ENCODE peak calls at places on chromosomes 1 and 21, in ten cellular contexts. J, L, D, F, P, C, A, O, I and M are unnamed samples. For H3K27me3, the result is how much of the 10 kb centered on the place peaks cover.

GRCh38 chr1:22105611-22106207 is 37.2 kb downstream of the WNT4 start:
- DNase-seq in C (no peak), J (no peak), F (peak), P (peak), D (no peak), I (peak), O (no peak), A (no peak), L (no peak), M (peak)

GRCh38 chr1:27133990-27134389 is 20.9 kb downstream of the SLC9A1 start:
- DNase-seq in L (no peak), J (no peak), F (no peak), C (no peak), A (no peak), P (no peak), O (no peak), I (no peak), D (no peak), M (no peak)

GRCh38 chr21:41784456-41785102 is 17.7 kb upstream of the RIPK4 start:
- DNase-seq in P (no peak), D (no peak), J (no peak), O (peak), F (no peak), C (no peak), L (no peak), A (no peak), I (no peak), M (no peak)

GRCh38 chr1:75100481-75101092 is 33.6 kb upstream of the LHX8 start:
- DNase-seq in O (no peak), D (no peak), F (no peak), C (no peak), L (no peak), P (no peak), I (no peak), J (no peak), A (no peak), M (no peak)

GRCh38 chr21:29078884-29079765 is 5.7 kb upstream of the CCT8 start:
- DNase-seq in C (no peak), F (no peak), J (no peak), P (no peak), O (no peak), I (peak), L (no peak), A (no peak), D (peak), M (no peak)

GRCh38 chr1:40984066-40984465 is 4.6 kb downstream of the CTPS1 start:
- DNase-seq in O (no peak), F (no peak), P (no peak), A (no peak), D (no peak), J (no peak), I (no peak), L (no peak), C (no peak), M (no peak)

GRCh38 chr1:157098519-157098918 is 1.1 kb downstream of the ETV3L start:
- DNase-seq in F (no peak), C (no peak), D (no peak), J (peak), L (no peak), I (no peak), O (no peak), A (no peak), P (no peak), M (no peak)

GRCh38 chr21:40797881-40798280 is 49.1 kb downstream of the DSCAM start:
- DNase-seq in I (no peak), F (no peak), A (no peak), P (no peak), J (no peak), D (no peak), C (no peak), L (no peak), O (no peak), M (no peak)

GRCh38 chr1:56539403-56539802 is 40.0 kb downstream of the PLPP3 start:
- DNase-seq in F (no peak), J (no peak), L (no peak), O (no peak), P (no peak), D (no peak), I (no peak), C (no peak), A (no peak), M (no peak)

GRCh38 chr1:62407398-62408009 is 29.3 kb upstream of the USP1 start:
- DNase-seq in F (peak), D (peak), C (no peak), I (peak), A (no peak), J (no peak), P (peak), O (no peak), L (no peak), M (peak)

GRCh38 chr1:91693542-91693941 is 192.4 kb downstream of the TGFBR3 start:
- DNase-seq in P (no peak), L (peak), I (no peak), C (no peak), O (peak), A (no peak), J (peak), D (peak), F (no peak), M (no peak)

GRCh38 chr1:2840036-2840809 is 38.7 kb upstream of the TTC34 start:
- DNase-seq in L (peak), O (no peak), A (no peak), C (no peak), F (no peak), J (no peak), I (peak), P (peak), D (no peak), M (no peak)

GRCh38 chr1:193104906-193105820 is at the start of gene GLRX2:
- DNase-seq in D (peak), A (peak), O (peak), C (peak), P (peak), F (peak), J (peak), L (peak), I (peak), M (peak)

GRCh38 chr1:93965888-93966287 is 56.7 kb upstream of the GCLM start:
- DNase-seq in J (no peak), O (no peak), C (no peak), A (no peak), F (no peak), I (no peak), D (no peak), P (no peak), L (no peak), M (no peak)

DNA sequence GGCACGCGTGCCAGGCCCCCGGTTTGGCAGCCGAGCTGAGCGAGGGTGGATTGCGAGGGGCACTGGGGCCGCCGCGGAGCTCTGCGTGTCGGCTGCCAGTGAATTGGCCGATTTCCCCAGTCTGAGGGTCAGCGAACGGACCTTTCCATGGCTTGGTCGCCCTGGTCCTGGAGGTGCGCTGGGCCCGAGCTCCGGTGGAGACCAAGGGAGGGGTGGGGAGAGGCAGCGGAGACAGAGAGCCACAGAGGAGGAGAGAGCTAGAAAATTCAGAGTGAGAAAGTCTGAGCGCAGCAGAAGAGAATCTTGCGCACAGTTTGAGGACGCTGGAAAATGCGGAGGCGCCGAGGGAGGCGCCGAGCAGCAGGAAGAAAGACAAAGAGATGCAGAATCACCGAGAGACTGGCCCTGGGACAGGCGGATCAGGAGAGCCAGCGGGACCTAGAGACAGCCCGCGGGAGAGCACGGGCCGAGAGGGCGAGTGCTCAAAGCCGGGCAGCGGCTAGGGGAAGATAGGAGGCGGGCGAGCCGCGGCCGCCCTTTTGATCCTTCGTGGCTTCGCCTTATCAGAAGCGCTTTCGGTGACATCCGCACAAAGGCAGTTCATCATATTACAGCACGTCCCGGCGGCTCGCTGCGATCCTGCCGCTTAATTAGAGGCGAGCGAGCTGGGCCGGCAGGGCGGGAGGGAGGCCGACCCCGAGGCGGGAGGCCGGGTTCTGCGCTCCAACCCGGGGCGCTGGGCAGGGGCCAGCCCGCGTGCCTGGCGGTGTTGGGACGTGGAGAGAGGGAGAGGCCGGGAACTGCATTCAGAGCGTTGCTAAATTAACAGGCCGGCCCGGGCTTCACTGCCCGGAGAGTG is 12.7 kb downstream of the PAX7 start:
- DNase-seq in F (no peak), L (no peak), J (no peak), P (peak), A (no peak), C (no peak), O (no peak), D (no peak), I (peak), M (no peak)
- H3K27me3 ChIP-seq in F (half or more), L (half or more), J (half or more), P (half or more), A (under half), C (half or more), O (half or more), D (half or more), I (half or more), M (half or more)

GRCh38 chr1:85321237-85321964 is 45.0 kb upstream of the BCL10 start:
- DNase-seq in F (no peak), L (no peak), I (no peak), A (no peak), O (no peak), C (no peak), D (no peak), P (no peak), J (no peak), M (no peak)
- H3K27ac ChIP-seq in F (no peak), L (no peak), I (no peak), A (no peak), O (no peak), C (no peak), D (no peak), P (no peak), J (no peak), M (no peak)

GRCh38 chr1:220887202-220887867 is 8.1 kb downstream of the HLX start:
- DNase-seq in C (no peak), A (peak), D (no peak), P (peak), O (no peak), F (no peak), J (no peak), I (no peak), L (no peak), M (no peak)

GRCh38 chr1:220884109-220884980 is 5.1 kb downstream of the HLX start:
- DNase-seq in O (no peak), I (no peak), F (no peak), L (no peak), D (no peak), A (peak), C (no peak), P (peak), J (no peak), M (no peak)

GRCh38 chr1:220886470-220887201 is 7.4 kb downstream of the HLX start:
- DNase-seq in J (no peak), I (no peak), F (no peak), D (no peak), C (no peak), A (peak), L (no peak), O (no peak), P (no peak), M (no peak)

GRCh38 chr1:220885971-220886370 is 6.7 kb downstream of the HLX start:
- DNase-seq in F (no peak), J (no peak), D (no peak), L (no peak), P (no peak), I (no peak), O (no peak), A (peak), C (no peak), M (no peak)

DNA sequence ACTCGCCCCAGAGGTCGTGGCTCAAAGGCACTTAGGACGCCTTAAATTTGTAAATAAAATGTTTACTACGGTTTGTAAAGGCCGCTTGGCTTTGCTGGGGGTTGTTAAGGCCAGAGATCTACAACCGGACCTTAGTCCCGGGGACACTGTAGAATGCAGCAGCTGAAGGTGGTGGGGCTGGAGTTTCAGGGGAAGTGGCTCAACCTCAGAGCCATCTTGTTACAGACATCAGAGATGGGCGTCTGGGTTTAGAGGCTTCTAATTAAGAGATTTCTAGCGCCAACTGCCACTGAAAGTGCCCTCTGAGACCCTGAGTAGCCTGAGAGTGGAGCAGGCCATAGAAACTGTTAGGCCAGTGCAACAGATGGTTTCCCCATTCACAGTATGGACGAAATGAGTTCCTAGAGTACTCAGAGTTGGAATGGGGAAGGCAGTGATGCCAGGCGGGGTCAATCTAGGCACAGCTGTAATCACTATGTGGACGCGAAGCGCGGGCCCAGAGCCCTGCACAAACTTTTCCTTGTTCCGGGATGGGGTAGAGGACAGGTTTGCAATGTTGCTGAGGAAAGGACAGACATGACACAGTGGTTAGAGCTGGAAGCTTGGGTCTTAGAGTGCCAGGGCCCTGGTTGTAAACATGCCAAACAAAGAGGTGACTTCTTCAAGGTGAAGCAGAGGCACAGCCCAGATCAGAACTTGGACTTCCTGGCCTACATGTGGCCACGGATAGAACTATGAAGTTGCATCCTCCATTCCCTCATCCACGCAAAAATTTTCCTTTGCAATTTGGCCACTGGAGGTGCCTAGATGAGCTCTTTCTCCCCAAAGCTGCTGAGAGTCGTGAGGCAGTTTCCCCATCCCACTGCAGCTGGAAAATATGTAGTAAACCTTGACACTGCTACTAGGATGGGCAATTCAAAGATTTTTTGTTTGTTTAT is 6.0 kb downstream of the HLX start:
- DNase-seq in A (peak), J (no peak), I (no peak), O (no peak), F (no peak), P (no peak), L (no peak), D (no peak), C (no peak), M (no peak)
- H3K27me3 ChIP-seq in A (under half), J (under half), I (under half), O (half or more), F (under half), P (half or more), L (under half), D (under half), C (under half), M (under half)

GRCh38 chr1:33346921-33347649 is 26.2 kb upstream of the A3GALT2 start:
- DNase-seq in P (peak), O (peak), J (peak), F (no peak), A (no peak), C (no peak), D (peak), L (peak), I (no peak), M (no peak)
- H3K27ac ChIP-seq in P (no peak), O (peak), J (peak), F (peak), A (peak), C (peak), D (peak), L (peak), I (no peak), M (peak)

DNA sequence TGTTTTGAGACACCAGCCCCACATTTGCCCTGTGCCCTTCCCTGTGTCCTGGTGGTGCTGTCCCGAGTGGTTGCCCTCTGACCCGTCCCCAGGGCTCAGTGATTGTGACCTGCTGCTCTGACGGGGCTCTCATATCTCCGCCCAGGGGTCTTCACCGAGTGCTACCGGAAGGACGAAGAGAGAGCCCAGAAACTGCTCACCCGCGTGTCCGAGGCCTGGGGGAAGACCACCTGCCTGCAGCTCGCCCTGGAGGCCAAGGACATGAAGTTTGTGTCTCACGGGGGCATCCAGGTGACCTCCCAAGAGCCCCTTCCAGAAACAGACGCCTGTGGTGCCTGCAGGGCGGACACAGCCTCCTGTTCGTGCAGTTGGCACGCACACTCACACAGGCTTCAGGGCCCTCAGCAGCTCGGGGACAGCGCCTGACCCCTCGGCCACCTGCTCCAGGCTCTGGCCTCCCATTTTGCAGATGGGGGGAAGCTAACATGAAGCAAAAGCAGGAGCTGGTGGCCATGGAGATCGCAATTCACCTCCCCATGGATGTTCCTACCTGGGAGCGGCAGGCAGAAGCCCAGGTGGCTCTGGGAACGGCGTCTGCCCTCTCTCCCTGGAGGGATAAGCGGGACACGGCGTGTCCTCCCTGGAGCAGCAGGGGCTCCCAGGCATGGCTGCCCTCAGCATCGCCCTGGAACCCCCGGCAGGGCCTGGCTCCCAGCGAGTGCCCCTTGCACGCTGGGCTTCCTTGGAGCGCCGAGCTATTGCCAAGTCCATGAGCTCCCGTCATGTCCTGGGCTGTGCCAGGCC is 45.9 kb downstream of the TRPM2 start:
- DNase-seq in L (no peak), A (no peak), I (no peak), F (no peak), O (no peak), D (no peak), C (no peak), P (no peak), J (no peak), M (no peak)
- H3K27me3 ChIP-seq in L (under half), A (under half), I (under half), F (under half), O (under half), D (under half), C (under half), P (under half), J (under half), M (under half)

GRCh38 chr1:153389394-153389793 is 1.5 kb downstream of the S100A8 start:
- DNase-seq in L (no peak), F (no peak), J (no peak), O (no peak), A (no peak), C (no peak), D (no peak), P (no peak), I (no peak), M (no peak)
- H3K27ac ChIP-seq in L (no peak), F (no peak), J (no peak), O (peak), A (peak), C (no peak), D (no peak), P (no peak), I (no peak), M (no peak)

GRCh38 chr1:5718716-5719632 is 273.3 kb downstream of the NPHP4 start:
- DNase-seq in C (no peak), D (no peak), A (no peak), I (no peak), F (no peak), O (peak), L (no peak), J (no peak), P (peak), M (no peak)
- H3K27me3 ChIP-seq in C (under half), D (under half), A (under half), I (under half), F (under half), O (under half), L (under half), J (under half), P (under half), M (under half)

DNA sequence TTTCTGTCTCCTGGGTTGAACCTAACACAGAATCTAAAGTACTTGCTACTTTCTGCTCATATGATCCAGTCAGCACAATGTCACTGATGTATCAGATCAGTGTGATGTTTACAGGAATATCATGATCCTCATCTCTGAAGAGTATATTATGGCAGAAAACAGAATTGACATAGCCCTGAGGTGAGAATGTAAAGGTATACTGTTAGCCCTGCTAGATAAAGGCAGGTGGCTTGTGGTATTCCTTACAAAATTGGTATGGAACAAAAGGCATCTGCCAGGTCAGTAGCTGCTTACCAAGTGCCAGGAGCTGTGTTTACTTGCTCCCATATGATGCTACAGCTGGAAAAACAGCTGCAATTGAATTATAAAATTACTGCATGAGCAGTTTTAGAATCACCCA is 30.5 kb downstream of the AADACL4 start:
- DNase-seq in P (no peak), D (no peak), C (no peak), O (no peak), L (no peak), J (no peak), I (no peak), A (no peak), F (no peak), M (no peak)
- H3K27ac ChIP-seq in P (no peak), D (no peak), C (no peak), O (no peak), L (peak), J (no peak), I (no peak), A (no peak), F (no peak), M (no peak)

DNA sequence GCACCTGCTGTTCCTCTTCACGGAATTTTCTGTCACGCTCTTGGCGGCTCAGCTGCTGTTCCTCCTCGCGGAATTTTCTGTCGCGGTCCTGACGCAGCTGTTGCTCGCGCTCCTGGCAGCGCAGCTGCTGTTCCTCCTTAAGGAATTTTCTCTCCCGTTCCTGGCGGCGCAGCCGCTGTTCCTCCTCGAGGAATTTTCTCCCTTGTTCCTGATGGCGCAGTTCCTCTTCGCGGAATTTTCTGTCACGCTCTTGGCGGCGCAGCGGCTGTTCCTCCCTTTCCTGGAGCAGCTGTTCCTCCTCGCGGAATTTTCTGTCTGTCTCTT is 6.4 kb downstream of the TCHH start:
- DNase-seq in L (no peak), D (no peak), I (no peak), O (no peak), F (no peak), P (peak), J (no peak), C (no peak), A (no peak), M (no peak)
- H3K27me3 ChIP-seq in L (half or more), D (half or more), I (under half), O (half or more), F (under half), P (half or more), J (half or more), C (half or more), A (under half), M (half or more)

GRCh38 chr1:224509881-224510280 is 75.3 kb upstream of the WDR26 start:
- DNase-seq in L (no peak), J (no peak), D (no peak), P (no peak), C (no peak), O (no peak), F (no peak), I (no peak), A (no peak), M (no peak)

GRCh38 chr1:224510880-224511645 is 76.5 kb upstream of the WDR26 start:
- DNase-seq in F (no peak), L (no peak), A (no peak), D (no peak), J (no peak), C (no peak), O (no peak), I (no peak), P (peak), M (no peak)

GRCh38 chr1:224513787-224514209 is 79.2 kb upstream of the WDR26 start:
- DNase-seq in J (peak), C (peak), I (peak), P (peak), A (no peak), F (peak), O (peak), L (peak), D (peak), M (no peak)

GRCh38 chr1:224513383-224513782 is 78.8 kb upstream of the WDR26 start:
- DNase-seq in J (no peak), F (no peak), D (no peak), C (no peak), L (no peak), I (no peak), O (no peak), P (no peak), A (no peak), M (no peak)

GRCh38 chr1:224512600-224513151 is 78.1 kb upstream of the WDR26 start:
- DNase-seq in L (no peak), F (no peak), D (no peak), O (no peak), I (no peak), J (no peak), C (no peak), P (no peak), A (no peak), M (no peak)
- H3K27ac ChIP-seq in L (no peak), F (no peak), D (no peak), O (no peak), I (no peak), J (no peak), C (no peak), P (no peak), A (no peak), M (no peak)